ENCODE peak calls at places on chromosomes 11 and 22, in four cellular contexts. I, T, S and F are unnamed samples.

GRCh38 chr22:23718371-23719165 is 27.8 kb downstream of the RGL4 start:
- DNase-seq in I (no peak), T (no peak), S (no peak), F (no peak)

GRCh38 chr11:59755701-59756495 is 722 bp downstream of the STX3 start:
- DNase-seq in I (peak; percentile 71), T (peak; percentile 24), S (peak; percentile 87), F (peak; percentile 65)

GRCh38 chr11:122811721-122812120 is 26.6 kb upstream of the CRTAM start:
- DNase-seq in I (no peak), T (no peak), S (no peak), F (no peak)

GRCh38 chr11:69269926-69270697 is 23.8 kb upstream of the MYEOV start:
- DNase-seq in I (no peak), T (no peak), S (no peak), F (no peak)

GRCh38 chr22:50186789-50187523 is 1.2 kb downstream of the TRABD start:
- DNase-seq in I (peak; percentile 29), T (no peak), S (peak; percentile 32), F (no peak)

GRCh38 chr11:75627879-75628668 is 40.8 kb downstream of the MAP6 start:
- DNase-seq in I (no peak), T (no peak), S (peak; percentile 18), F (no peak)

GRCh38 chr11:45457649-45458048 is 171.5 kb upstream of the SYT13 start:
- DNase-seq in I (no peak), T (no peak), S (peak; percentile 88), F (no peak)

GRCh38 chr11:72741429-72741833 is 10.8 kb downstream of the ARAP1 start:
- DNase-seq in I (peak; percentile 65), T (no peak), S (peak; percentile 52), F (peak; percentile 42)

GRCh38 chr11:128587415-128587814 is at the start of gene ETS1:
- DNase-seq in I (no peak), T (no peak), S (no peak), F (no peak)

GRCh38 chr11:75733346-75734107 is 15.9 kb downstream of the MOGAT2 start:
- DNase-seq in I (peak; percentile 75), T (peak; percentile 7), S (no peak), F (peak; percentile 27)

GRCh38 chr11:126403039-126403438 is 47.6 kb downstream of the ST3GAL4 start:
- DNase-seq in I (no peak), T (no peak), S (no peak), F (no peak)

GRCh38 chr22:23530106-23530505 is 50.0 kb downstream of the IGLL1 start:
- DNase-seq in I (peak; percentile 4), T (no peak), S (no peak), F (no peak)

GRCh38 chr22:19659805-19660345 is 54.4 kb upstream of the SEPTIN5 start:
- DNase-seq in I (no peak), T (no peak), S (no peak), F (no peak)

GRCh38 chr11:31809857-31810778 is 1.0 kb downstream of the PAX6 start:
- DNase-seq in I (no peak), T (peak; percentile 48), S (peak; percentile 32), F (no peak)

GRCh38 chr22:37823134-37823985 is at the start of gene GALR3:
- DNase-seq in I (no peak), T (peak; percentile 23), S (no peak), F (no peak)

GRCh38 chr11:101523634-101524260 is 60.1 kb downstream of the TRPC6 start:
- DNase-seq in I (no peak), T (no peak), S (no peak), F (no peak)

GRCh38 chr11:19428206-19429001 is 187.7 kb upstream of the E2F8 start:
- DNase-seq in I (no peak), T (no peak), S (no peak), F (no peak)

GRCh38 chr11:47466701-47467250 is 17.8 kb upstream of the RAPSN start:
- DNase-seq in I (peak; percentile 62), T (peak; percentile 95), S (no peak), F (peak; percentile 23)

GRCh38 chr22:44538071-44538470 is 40.0 kb upstream of the RTL6 start:
- DNase-seq in I (no peak), T (no peak), S (peak; percentile 47), F (no peak)

GRCh38 chr22:27107824-27108223 is 450.4 kb downstream of the MIAT start:
- DNase-seq in I (peak; percentile 70), T (peak; percentile 29), S (peak; percentile 93), F (peak; percentile 53)

GRCh38 chr22:23397008-23397617 is 183.0 kb downstream of the IGLL1 start:
- DNase-seq in I (no peak), T (no peak), S (no peak), F (no peak)

GRCh38 chr11:113314065-113314388 is 356 bp upstream of the TTC12 start:
- DNase-seq in I (no peak), T (no peak), S (no peak), F (no peak)